ENCODE peak calls at places on chromosomes 11 and 22, in five cellular contexts. Y is pancreas, B is GM23338, R is stomach, X is A549. F is an unnamed sample. For H3K4me1, the result is how much of the 10 kb centered on the place peaks cover.

GRCh38 chr11:67468056-67468455 is 995 bp downstream of the TMEM134 start:
- DNase-seq in R (peak), X (no peak), B (no peak), Y (peak), F (peak)

GRCh38 chr22:43077121-43077877 is 11.9 kb downstream of the TTLL1 start:
- DNase-seq in X (no peak), B (no peak), R (no peak), Y (no peak), F (no peak)

GRCh38 chr11:102135256-102135655 is 25.0 kb downstream of the YAP1 start:
- DNase-seq in B (no peak), X (no peak), Y (no peak), R (no peak), F (no peak)

GRCh38 chr11:65274734-65275682 is 13.2 kb downstream of the POLA2 start:
- DNase-seq in Y (no peak), R (peak), X (peak), B (peak), F (peak)

GRCh38 chr22:20056696-20057386 is 23.2 kb upstream of the DGCR8 start:
- DNase-seq in Y (peak), X (no peak), R (no peak), B (no peak), F (no peak)

GRCh38 chr22:24428751-24429410 is 1.5 kb downstream of the ADORA2A start:
- DNase-seq in R (no peak), B (no peak), X (no peak), Y (no peak), F (no peak)

GRCh38 chr11:134654161-134654915 is 242.3 kb upstream of the B3GAT1 start:
- DNase-seq in B (no peak), X (no peak), Y (no peak), R (peak), F (peak)

GRCh38 chr11:35142481-35143207 is 3.7 kb downstream of the CD44 start:
- DNase-seq in X (no peak), B (peak), Y (no peak), R (no peak), F (no peak)

GRCh38 chr11:76074178-76075112 is 131.9 kb downstream of the WNT11 start:
- DNase-seq in R (no peak), B (no peak), X (no peak), Y (no peak), F (no peak)

GRCh38 chr11:19739872-19740271 is 27.2 kb downstream of the NAV2 start:
- DNase-seq in B (peak), Y (no peak), R (no peak), X (no peak), F (no peak)

GRCh38 chr11:75204685-75205667 is 35.6 kb upstream of the TPBGL start:
- DNase-seq in X (peak), R (peak), B (peak), Y (peak), F (peak)

GRCh38 chr22:48894064-48894671 is 933.5 kb downstream of the BRD1 start:
- DNase-seq in B (no peak), X (peak), Y (peak), R (peak), F (no peak)

GRCh38 chr11:17197431-17197898 is 10.3 kb downstream of the PIK3C2A start:
- DNase-seq in B (no peak), X (no peak), Y (no peak), R (no peak), F (no peak)

GRCh38 chr11:76524461-76524860 is 79.6 kb downstream of the EMSY start:
- DNase-seq in R (no peak), B (no peak), X (no peak), Y (no peak), F (no peak)

GRCh38 chr11:71977743-71978418 is 20.8 kb upstream of the IL18BP start:
- DNase-seq in R (peak), Y (no peak), B (peak), X (peak), F (peak)

GRCh38 chr22:37559901-37560681 is at the start of gene CDC42EP1:
- DNase-seq in B (peak), R (peak), X (no peak), Y (peak), F (no peak)

GRCh38 chr11:88175707-88176066 is 444 bp upstream of the RAB38 start:
- DNase-seq in B (peak), R (no peak), X (no peak), Y (no peak), F (no peak)

GRCh38 chr11:1392111-1392510 is 2.4 kb downstream of the BRSK2 start:
- DNase-seq in B (no peak), R (no peak), X (no peak), Y (peak), F (no peak)

GRCh38 chr22:49640366-49641095 is 187.1 kb downstream of the BRD1 start:
- DNase-seq in Y (peak), X (no peak), R (no peak), B (no peak), F (no peak)

GRCh38 chr11:84129961-84130576 is 843.9 kb upstream of the CCDC90B start:
- DNase-seq in Y (no peak), X (no peak), B (no peak), R (no peak), F (no peak)

GRCh38 chr11:16606784-16607674 is 131.4 kb upstream of the C11orf58 start:
- DNase-seq in R (peak), X (no peak), B (peak), Y (peak), F (no peak)

DNA sequence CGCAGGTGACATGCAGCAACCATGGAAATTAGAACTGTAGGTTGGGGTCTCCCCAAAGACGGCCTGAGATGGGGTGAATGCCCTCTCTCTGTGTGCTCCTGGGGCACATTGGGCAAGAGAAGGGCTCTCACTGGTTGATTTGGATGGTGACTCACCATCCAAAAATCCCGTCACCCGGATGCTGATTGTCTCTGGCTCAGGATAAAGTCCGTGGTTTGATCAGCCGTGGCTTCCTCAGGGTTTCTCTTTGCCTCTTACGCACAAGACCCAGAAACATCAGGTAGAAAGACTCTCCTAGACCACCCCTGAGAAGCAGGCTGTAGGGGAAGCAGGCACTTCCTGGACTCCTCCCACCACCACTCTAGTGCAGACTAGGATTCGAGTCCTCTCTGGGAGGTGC is 176.1 kb upstream of the NCAM1 start:
- DNase-seq in X (no peak), R (no peak), B (no peak), Y (no peak), F (no peak)
- H3K4me1 ChIP-seq in X (under half), R (under half), B (under half), Y (under half), F (under half)

GRCh38 chr22:21991774-21992173 is 9.2 kb upstream of the TOP3B start:
- DNase-seq in Y (no peak), R (no peak), X (no peak), B (no peak), F (no peak)

GRCh38 chr22:21994881-21995444 is 12.4 kb upstream of the TOP3B start:
- DNase-seq in X (no peak), B (no peak), Y (no peak), R (no peak), F (no peak)

GRCh38 chr22:21990449-21991308 is 8.1 kb upstream of the TOP3B start:
- DNase-seq in X (no peak), B (peak), Y (no peak), R (no peak), F (no peak)

GRCh38 chr22:21991309-21991596 is 8.7 kb upstream of the TOP3B start:
- DNase-seq in B (no peak), Y (no peak), X (no peak), R (no peak), F (no peak)

DNA sequence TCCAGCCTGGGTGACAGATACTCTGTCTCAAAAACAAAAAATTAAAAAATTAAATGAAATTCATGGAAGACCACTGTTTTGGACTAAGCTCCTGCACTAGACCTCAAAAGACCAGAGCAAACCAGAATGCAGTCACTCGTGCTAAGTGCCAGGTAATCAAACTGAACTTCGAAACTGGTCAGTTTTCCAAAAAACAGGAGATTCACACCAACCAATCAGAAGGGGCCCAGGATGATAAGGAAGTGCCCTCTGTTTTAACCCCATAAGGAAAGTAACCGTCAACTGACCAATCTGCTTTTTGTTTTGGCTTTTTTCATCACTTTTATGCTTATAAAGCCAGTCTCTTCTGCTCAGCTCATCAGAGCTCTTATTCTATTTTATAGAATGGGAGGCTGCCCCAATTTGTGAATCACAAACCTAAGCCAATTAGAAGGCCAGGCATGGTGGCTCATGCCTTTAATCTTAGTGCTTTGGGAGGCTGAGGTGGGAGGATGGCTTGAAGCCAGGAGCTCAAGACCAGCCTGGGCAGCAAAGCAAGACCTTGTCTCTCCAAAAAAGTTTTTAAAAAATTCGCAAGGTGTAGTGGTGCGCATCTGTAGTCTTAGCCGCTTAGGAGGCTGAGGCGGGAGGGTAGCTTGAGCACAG is 10.1 kb upstream of the TOP3B start:
- DNase-seq in Y (no peak), B (no peak), R (no peak), X (no peak), F (no peak)
- TF ChIP-seq CTCF in Y (no peak), B (no peak), R (no peak), X (no peak), F (no peak)

DNA sequence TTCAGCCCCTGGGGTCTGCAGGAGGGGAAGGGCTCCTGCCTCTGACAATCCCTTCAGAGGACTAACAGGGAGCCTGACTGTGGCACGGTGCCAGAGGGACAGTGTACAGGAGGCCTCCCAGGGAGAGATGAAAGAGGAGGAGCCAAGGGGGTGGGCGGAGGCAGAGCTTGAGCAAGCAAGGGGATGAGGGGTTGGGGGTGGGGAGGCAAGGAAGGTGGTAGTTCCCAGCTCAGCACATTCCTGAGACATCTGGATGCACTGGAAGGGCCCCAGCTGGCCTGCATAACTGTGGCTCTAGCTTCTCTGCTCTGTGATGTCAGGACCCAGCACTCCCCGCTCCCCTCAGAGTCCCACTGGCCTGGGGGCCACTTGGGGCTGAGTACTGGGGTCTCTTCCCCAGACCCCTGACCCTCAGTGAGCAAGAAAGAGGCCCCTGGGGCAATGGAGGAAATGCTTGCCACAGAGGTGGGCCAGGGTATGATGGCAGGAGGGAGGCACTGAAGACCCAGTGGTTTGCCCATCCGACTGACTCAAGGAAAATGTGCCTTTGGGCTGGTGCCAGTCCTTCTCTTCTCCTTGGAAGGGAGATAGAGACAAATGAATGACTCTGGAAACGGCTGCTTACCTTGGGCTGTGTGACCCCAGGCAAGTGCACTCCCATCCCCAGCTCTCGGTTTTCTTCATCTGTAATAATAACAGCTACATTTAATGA is 13.3 kb downstream of the CREB3L1 start:
- DNase-seq in X (no peak), B (peak), R (peak), Y (peak), F (peak)
- H3K4me1 ChIP-seq in X (under half), B (under half), R (half or more), Y (under half), F (under half)

GRCh38 chr22:21450858-21451331 is 16.3 kb upstream of the TMEM191C start:
- DNase-seq in B (no peak), R (peak), Y (peak), X (no peak), F (no peak)

GRCh38 chr22:21449531-21450319 is 17.5 kb upstream of the TMEM191C start:
- DNase-seq in R (peak), X (no peak), B (no peak), Y (peak), F (no peak)

GRCh38 chr22:21448627-21449416 is 18.4 kb upstream of the TMEM191C start:
- DNase-seq in R (peak), B (no peak), X (no peak), Y (peak), F (no peak)

GRCh38 chr22:21451545-21452520 is 15.4 kb upstream of the TMEM191C start:
- DNase-seq in X (no peak), B (no peak), R (peak), Y (peak), F (no peak)

GRCh38 chr22:21450320-21450831 is 16.8 kb upstream of the TMEM191C start:
- DNase-seq in X (no peak), R (peak), Y (peak), B (peak), F (no peak)
- TF ChIP-seq CTCF in X (no peak), R (no peak), Y (no peak), B (peak), F (peak)

GRCh38 chr22:29269731-29270474 is 1.8 kb downstream of the EWSR1 start:
- DNase-seq in Y (no peak), R (no peak), B (peak), X (no peak), F (no peak)
- H3K4me1 ChIP-seq in Y (under half), R (half or more), B (under half), X (under half), F (half or more)

GRCh38 chr11:44566559-44566949 is 1.1 kb downstream of the CD82 start:
- DNase-seq in Y (no peak), B (no peak), X (no peak), R (no peak), F (peak)

GRCh38 chr11:44565746-44566558 is 489 bp downstream of the CD82 start:
- DNase-seq in B (peak), Y (no peak), X (no peak), R (no peak), F (no peak)

GRCh38 chr11:44564198-44564597 is 1.3 kb upstream of the CD82 start:
- DNase-seq in R (peak), B (no peak), Y (no peak), X (no peak), F (no peak)

GRCh38 chr11:44564653-44565007 is 833 bp upstream of the CD82 start:
- DNase-seq in R (peak), Y (peak), B (peak), X (peak), F (no peak)

DNA sequence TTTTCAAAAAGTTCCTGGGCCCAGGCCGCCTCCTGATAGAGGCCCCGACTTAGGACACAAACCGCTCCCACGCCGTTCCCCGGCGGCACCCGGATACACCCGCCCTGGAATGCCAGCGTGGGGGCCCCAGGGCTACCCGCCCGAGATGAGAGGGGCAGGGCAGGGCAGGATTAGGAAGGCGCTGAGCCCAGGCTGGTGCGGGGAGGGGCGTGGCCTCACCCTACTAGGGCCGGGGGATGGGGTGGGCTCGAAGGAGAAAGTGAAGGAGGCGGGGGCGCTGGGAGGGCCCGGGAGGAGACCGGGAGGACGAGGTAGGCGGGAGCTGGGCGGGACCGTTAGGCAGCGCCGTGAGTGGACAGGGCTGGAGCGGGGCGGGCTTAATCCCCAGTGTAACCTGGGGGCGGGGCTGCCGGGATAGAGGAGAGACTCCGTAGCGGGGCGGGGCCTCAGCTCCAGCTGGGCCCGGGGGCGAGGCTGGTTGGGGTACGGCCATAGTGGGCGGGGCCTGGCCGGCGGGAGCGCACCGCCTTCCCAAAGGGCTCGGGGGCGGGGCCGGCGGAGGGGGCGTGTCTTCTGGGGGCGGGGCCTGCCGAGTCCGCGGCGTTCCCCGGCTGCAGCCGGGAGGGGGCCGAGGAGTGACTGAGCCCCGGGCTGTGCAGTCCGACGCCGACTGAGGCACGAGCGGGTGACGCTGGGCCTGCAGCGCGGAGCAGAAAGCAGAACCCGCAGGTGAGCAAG is at the start of gene CD82:
- DNase-seq in R (peak), B (peak), X (peak), Y (peak), F (peak)
- TF ChIP-seq CTCF in R (no peak), B (no peak), X (no peak), Y (no peak), F (peak)

GRCh38 chr22:46299101-46299500 is 2.4 kb downstream of the GTSE1 start:
- DNase-seq in X (no peak), Y (no peak), R (no peak), B (no peak), F (no peak)
- H3K4me1 ChIP-seq in X (under half), Y (under half), R (under half), B (under half), F (half or more)